ENCODE peak calls at places on chromosomes 7 and 10, in five cellular contexts. E, O, L, Y and H are unnamed samples.

GRCh38 chr7:96189129-96189815 is 132.6 kb downstream of the SLC25A13 start:
- DNase-seq in E (no peak), O (no peak), L (no peak), Y (no peak), H (no peak)

GRCh38 chr7:50618281-50618680 is 53.1 kb upstream of the DDC start:
- DNase-seq in E (no peak), O (no peak), L (no peak), Y (no peak), H (no peak)

GRCh38 chr7:130351664-130352015 is 7.0 kb downstream of the CPA5 start:
- DNase-seq in E (no peak), O (no peak), L (no peak), Y (no peak), H (no peak)

GRCh38 chr7:128120976-128121490 is 89.8 kb upstream of the LRRC4 start:
- DNase-seq in E (no peak), O (no peak), L (no peak), Y (no peak), H (no peak)

GRCh38 chr10:13351340-13351915 is 3.3 kb upstream of the SEPHS1 start:
- DNase-seq in E (peak), O (no peak), L (no peak), Y (no peak), H (no peak)

GRCh38 chr7:40437936-40438634 is 303.3 kb downstream of the SUGCT start:
- DNase-seq in E (no peak), O (no peak), L (no peak), Y (no peak), H (no peak)

GRCh38 chr10:127041561-127041960 is 136.3 kb downstream of the DOCK1 start:
- DNase-seq in E (no peak), O (no peak), L (no peak), Y (no peak), H (no peak)

GRCh38 chr10:118754132-118754555 is 626 bp downstream of the CACUL1 start:
- DNase-seq in E (peak), O (peak), L (peak), Y (no peak), H (peak)

GRCh38 chr10:5560142-5560843 is 35.5 kb downstream of the CALML3 start:
- DNase-seq in E (no peak), O (no peak), L (no peak), Y (no peak), H (no peak)

GRCh38 chr7:816751-817671 is 15.3 kb upstream of the SUN1 start:
- DNase-seq in E (no peak), O (peak), L (no peak), Y (no peak), H (no peak)

GRCh38 chr7:142420554-142421362 is 162.9 kb upstream of the PRSS58 start:
- DNase-seq in E (peak), O (peak), L (no peak), Y (no peak), H (no peak)

GRCh38 chr7:46583606-46584005 is 662.5 kb upstream of the IGFBP3 start:
- DNase-seq in E (no peak), O (no peak), L (no peak), Y (no peak), H (no peak)

GRCh38 chr7:30140456-30140855 is 5.7 kb downstream of the MTURN start:
- DNase-seq in E (no peak), O (no peak), L (no peak), Y (peak), H (no peak)

GRCh38 chr7:133300811-133301210 is 47.9 kb downstream of the EXOC4 start:
- DNase-seq in E (no peak), O (no peak), L (no peak), Y (no peak), H (no peak)

GRCh38 chr7:43716598-43716997 is 12.7 kb downstream of the COA1 start:
- DNase-seq in E (no peak), O (no peak), L (no peak), Y (no peak), H (no peak)

GRCh38 chr10:52105301-52105700 is 208.8 kb upstream of the DKK1 start:
- DNase-seq in E (no peak), O (no peak), L (no peak), Y (no peak), H (no peak)

GRCh38 chr10:111481271-111482073 is 404.6 kb downstream of the ADRA2A start:
- DNase-seq in E (no peak), O (no peak), L (no peak), Y (no peak), H (no peak)

GRCh38 chr10:74079914-74080590 is 70.6 kb downstream of the AP3M1 start:
- DNase-seq in E (no peak), O (no peak), L (peak), Y (no peak), H (no peak)

GRCh38 chr10:47260505-47261111 is 39.4 kb upstream of the GDF10 start:
- DNase-seq in E (no peak), O (no peak), L (no peak), Y (no peak), H (no peak)

GRCh38 chr7:90958669-90959068 is 305.6 kb upstream of the FZD1 start:
- DNase-seq in E (no peak), O (no peak), L (no peak), Y (no peak), H (no peak)

GRCh38 chr7:105887569-105888199 is 11.3 kb upstream of the ATXN7L1 start:
- DNase-seq in E (no peak), O (no peak), L (no peak), Y (no peak), H (no peak)

GRCh38 chr7:46738713-46739220 is 817.7 kb upstream of the IGFBP3 start:
- DNase-seq in E (no peak), O (no peak), L (no peak), Y (no peak), H (no peak)

GRCh38 chr10:119734396-119735332 is 8.8 kb downstream of the INPP5F start:
- DNase-seq in E (no peak), O (no peak), L (peak), Y (no peak), H (no peak)

GRCh38 chr10:125057158-125058001 is 103.0 kb downstream of the CTBP2 start:
- DNase-seq in E (no peak), O (no peak), L (no peak), Y (no peak), H (peak)

GRCh38 chr10:78991187-78991586 is 77.6 kb upstream of the ZMIZ1 start:
- DNase-seq in E (no peak), O (no peak), L (no peak), Y (no peak), H (no peak)

GRCh38 chr7:103967401-103967800 is 22.1 kb downstream of the RELN start:
- DNase-seq in E (no peak), O (no peak), L (no peak), Y (no peak), H (no peak)

GRCh38 chr10:62083868-62084267 is 182.4 kb downstream of the ARID5B start:
- DNase-seq in E (no peak), O (peak), L (no peak), Y (peak), H (peak)

GRCh38 chr7:131370523-131370968 is 42.9 kb downstream of the MKLN1 start:
- DNase-seq in E (peak), O (no peak), L (peak), Y (no peak), H (no peak)

GRCh38 chr10:60147025-60147424 is 240.7 kb upstream of the CCDC6 start:
- DNase-seq in E (no peak), O (no peak), L (no peak), Y (no peak), H (no peak)